ENCODE peak calls at places on chromosome 6, in four cellular contexts. One of them, this sample, is unnamed.

GRCh38 chr6:3194535-3195376 is 32.7 kb downstream of the TUBB2B start:
- DNase-seq in neural progenitor cell: peak
- DNase-seq in PC-9: no peak
- DNase-seq in PC-3: no peak
- DNase-seq in this sample: peak

GRCh38 chr6:142846883-142847287 is 98.1 kb downstream of the HIVEP2 start:
- DNase-seq in neural progenitor cell: no peak
- DNase-seq in PC-3: peak
- DNase-seq in PC-9: peak
- DNase-seq in this sample: peak

GRCh38 chr6:81362246-81362645 is 390.2 kb downstream of the TENT5A start:
- DNase-seq in PC-3: peak
- DNase-seq in PC-9: no peak
- DNase-seq in neural progenitor cell: no peak
- DNase-seq in this sample: peak

GRCh38 chr6:167547751-167548150 is 222.9 kb downstream of the TTLL2 start:
- DNase-seq in PC-3: no peak
- DNase-seq in PC-9: no peak
- DNase-seq in neural progenitor cell: no peak
- DNase-seq in this sample: peak

GRCh38 chr6:83505376-83505775 is 7.0 kb upstream of the PRSS35 start:
- DNase-seq in neural progenitor cell: peak
- DNase-seq in PC-9: no peak
- DNase-seq in PC-3: no peak
- DNase-seq in this sample: no peak

GRCh38 chr6:157025459-157025858 is 248.3 kb downstream of the ARID1B start:
- DNase-seq in PC-3: no peak
- DNase-seq in neural progenitor cell: no peak
- DNase-seq in PC-9: no peak
- DNase-seq in this sample: peak

GRCh38 chr6:157230971-157231370 is 92.3 kb downstream of the TMEM242 start:
- DNase-seq in neural progenitor cell: no peak
- DNase-seq in PC-9: no peak
- DNase-seq in PC-3: no peak
- DNase-seq in this sample: no peak

GRCh38 chr6:46217671-46218131 is 46.9 kb upstream of the ENPP5 start:
- DNase-seq in neural progenitor cell: no peak
- DNase-seq in PC-3: no peak
- DNase-seq in PC-9: no peak
- DNase-seq in this sample: no peak

GRCh38 chr6:79544299-79544927 is 7.2 kb upstream of the LCA5 start:
- DNase-seq in PC-3: no peak
- DNase-seq in neural progenitor cell: no peak
- DNase-seq in PC-9: no peak
- DNase-seq in this sample: peak

GRCh38 chr6:163355471-163355991 is 59.0 kb upstream of the QKI start:
- DNase-seq in PC-9: peak
- DNase-seq in neural progenitor cell: no peak
- DNase-seq in PC-3: peak
- DNase-seq in this sample: peak

GRCh38 chr6:148414836-148415235 is 72.2 kb downstream of the SASH1 start:
- DNase-seq in PC-3: peak
- DNase-seq in neural progenitor cell: no peak
- DNase-seq in PC-9: no peak
- DNase-seq in this sample: peak

GRCh38 chr6:118970866-118971265 is 35.9 kb upstream of the MCM9 start:
- DNase-seq in PC-3: no peak
- DNase-seq in PC-9: no peak
- DNase-seq in neural progenitor cell: no peak
- DNase-seq in this sample: no peak

GRCh38 chr6:13113956-13114593 is 214.3 kb downstream of the TBC1D7 start:
- DNase-seq in PC-3: no peak
- DNase-seq in neural progenitor cell: no peak
- DNase-seq in PC-9: no peak
- DNase-seq in this sample: no peak

GRCh38 chr6:160088069-160088773 is 33.4 kb upstream of the SLC22A1 start:
- DNase-seq in PC-9: peak
- DNase-seq in PC-3: peak
- DNase-seq in neural progenitor cell: peak
- DNase-seq in this sample: peak

GRCh38 chr6:117520603-117521002 is 38.1 kb downstream of the DCBLD1 start:
- DNase-seq in neural progenitor cell: no peak
- DNase-seq in PC-9: no peak
- DNase-seq in PC-3: no peak
- DNase-seq in this sample: no peak

GRCh38 chr6:116764961-116765841 is at the start of gene FAM162B:
- DNase-seq in PC-3: no peak
- DNase-seq in neural progenitor cell: peak
- DNase-seq in PC-9: no peak
- DNase-seq in this sample: peak

GRCh38 chr6:101578306-101578705 is 184.8 kb downstream of the GRIK2 start:
- DNase-seq in PC-3: no peak
- DNase-seq in neural progenitor cell: no peak
- DNase-seq in PC-9: no peak
- DNase-seq in this sample: no peak

GRCh38 chr6:75525682-75526081 is 32.1 kb upstream of the FILIP1 start:
- DNase-seq in PC-9: no peak
- DNase-seq in PC-3: no peak
- DNase-seq in neural progenitor cell: no peak
- DNase-seq in this sample: no peak

GRCh38 chr6:44649365-44650025 is 262.0 kb downstream of the CDC5L start:
- DNase-seq in PC-9: peak
- DNase-seq in PC-3: peak
- DNase-seq in neural progenitor cell: no peak
- DNase-seq in this sample: peak

GRCh38 chr6:134875367-134875766 is 74.5 kb downstream of the ALDH8A1 start:
- DNase-seq in PC-9: no peak
- DNase-seq in neural progenitor cell: no peak
- DNase-seq in PC-3: no peak
- DNase-seq in this sample: peak

GRCh38 chr6:34680802-34681515 is 15.6 kb downstream of the ILRUN start:
- DNase-seq in PC-9: no peak
- DNase-seq in PC-3: peak
- DNase-seq in neural progenitor cell: no peak
- DNase-seq in this sample: peak

GRCh38 chr6:40778186-40778585 is 191.0 kb upstream of the LRFN2 start:
- DNase-seq in PC-9: no peak
- DNase-seq in neural progenitor cell: no peak
- DNase-seq in PC-3: peak
- DNase-seq in this sample: peak

GRCh38 chr6:56499121-56499520 is 143.6 kb downstream of the DST start:
- DNase-seq in PC-3: no peak
- DNase-seq in neural progenitor cell: no peak
- DNase-seq in PC-9: no peak
- DNase-seq in this sample: no peak

GRCh38 chr6:143510991-143511891 is at the start of gene FUCA2:
- DNase-seq in PC-9: peak
- DNase-seq in PC-3: peak
- DNase-seq in neural progenitor cell: peak
- DNase-seq in this sample: peak

GRCh38 chr6:53302678-53303360 is 45.9 kb downstream of the ELOVL5 start:
- DNase-seq in PC-3: peak
- DNase-seq in PC-9: no peak
- DNase-seq in neural progenitor cell: no peak
- DNase-seq in this sample: peak

DNA sequence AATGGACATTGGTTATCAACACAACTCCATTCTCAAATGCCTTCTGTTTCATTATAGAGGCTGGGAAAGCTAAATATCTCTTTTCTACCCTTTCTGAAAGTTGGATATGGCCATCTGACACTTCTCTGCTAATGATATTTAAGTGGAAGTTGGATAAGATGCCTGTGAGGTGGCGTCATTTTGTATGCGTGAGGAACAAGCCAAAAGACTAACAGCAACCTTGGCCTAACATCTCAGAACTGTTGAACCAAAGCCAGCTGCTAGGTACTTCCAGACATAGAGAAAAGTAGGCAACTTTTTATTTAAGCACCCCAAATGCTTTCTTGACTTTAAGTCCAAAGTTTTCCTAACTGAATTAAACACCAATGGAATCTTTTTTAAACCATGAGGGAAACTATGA is 708.4 kb downstream of the CD109 start:
- DNase-seq in PC-9: no peak
- DNase-seq in PC-3: no peak
- DNase-seq in neural progenitor cell: no peak
- DNase-seq in this sample: peak
- TF ChIP-seq EZH2 in PC-9: no peak
- TF ChIP-seq EZH2 in PC-3: no peak
- TF ChIP-seq EZH2 in neural progenitor cell: no peak
- TF ChIP-seq EZH2 in this sample: no peak

GRCh38 chr6:136920858-136921520 is 1.1 kb upstream of the SLC35D3 start:
- DNase-seq in neural progenitor cell: peak
- DNase-seq in PC-3: no peak
- DNase-seq in PC-9: no peak
- DNase-seq in this sample: no peak

GRCh38 chr6:136920216-136920857 is 1.8 kb upstream of the SLC35D3 start:
- DNase-seq in PC-3: no peak
- DNase-seq in neural progenitor cell: peak
- DNase-seq in PC-9: no peak
- DNase-seq in this sample: no peak

GRCh38 chr6:136922680-136922996 is 537 bp downstream of the SLC35D3 start:
- DNase-seq in PC-3: no peak
- DNase-seq in neural progenitor cell: no peak
- DNase-seq in PC-9: no peak
- DNase-seq in this sample: no peak

GRCh38 chr6:136921936-136922679 is at the start of gene SLC35D3:
- DNase-seq in PC-3: no peak
- DNase-seq in PC-9: no peak
- DNase-seq in neural progenitor cell: peak
- DNase-seq in this sample: no peak

GRCh38 chr6:136921521-136921935 is 573 bp upstream of the SLC35D3 start:
- DNase-seq in PC-3: no peak
- DNase-seq in neural progenitor cell: peak
- DNase-seq in PC-9: no peak
- DNase-seq in this sample: no peak
- TF ChIP-seq EZH2 in PC-3: peak
- TF ChIP-seq EZH2 in neural progenitor cell: peak
- TF ChIP-seq EZH2 in PC-9: no peak
- TF ChIP-seq EZH2 in this sample: peak

DNA sequence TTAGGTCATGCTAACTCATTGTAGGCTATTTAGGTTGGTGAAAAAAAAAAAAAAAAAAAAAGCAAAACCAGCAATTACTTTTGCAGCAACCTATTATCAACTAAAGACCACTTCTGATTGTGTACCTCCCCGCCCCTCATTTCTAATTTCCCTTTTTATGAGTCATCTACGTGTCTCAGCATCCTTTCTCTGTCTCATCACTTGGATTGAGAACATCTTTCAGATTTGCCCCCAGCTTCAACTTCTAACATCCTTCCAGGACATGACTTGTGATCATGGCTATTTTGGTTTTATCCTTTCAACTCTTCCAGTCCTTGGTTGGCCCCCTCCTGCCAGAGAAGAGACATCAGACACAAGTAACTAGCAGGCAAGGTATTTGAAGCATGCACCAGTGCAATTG is 156.7 kb upstream of the CCN2 start:
- DNase-seq in PC-3: no peak
- DNase-seq in neural progenitor cell: no peak
- DNase-seq in PC-9: no peak
- DNase-seq in this sample: no peak
- TF ChIP-seq EZH2 in PC-3: no peak
- TF ChIP-seq EZH2 in neural progenitor cell: no peak
- TF ChIP-seq EZH2 in PC-9: no peak
- TF ChIP-seq EZH2 in this sample: no peak

DNA sequence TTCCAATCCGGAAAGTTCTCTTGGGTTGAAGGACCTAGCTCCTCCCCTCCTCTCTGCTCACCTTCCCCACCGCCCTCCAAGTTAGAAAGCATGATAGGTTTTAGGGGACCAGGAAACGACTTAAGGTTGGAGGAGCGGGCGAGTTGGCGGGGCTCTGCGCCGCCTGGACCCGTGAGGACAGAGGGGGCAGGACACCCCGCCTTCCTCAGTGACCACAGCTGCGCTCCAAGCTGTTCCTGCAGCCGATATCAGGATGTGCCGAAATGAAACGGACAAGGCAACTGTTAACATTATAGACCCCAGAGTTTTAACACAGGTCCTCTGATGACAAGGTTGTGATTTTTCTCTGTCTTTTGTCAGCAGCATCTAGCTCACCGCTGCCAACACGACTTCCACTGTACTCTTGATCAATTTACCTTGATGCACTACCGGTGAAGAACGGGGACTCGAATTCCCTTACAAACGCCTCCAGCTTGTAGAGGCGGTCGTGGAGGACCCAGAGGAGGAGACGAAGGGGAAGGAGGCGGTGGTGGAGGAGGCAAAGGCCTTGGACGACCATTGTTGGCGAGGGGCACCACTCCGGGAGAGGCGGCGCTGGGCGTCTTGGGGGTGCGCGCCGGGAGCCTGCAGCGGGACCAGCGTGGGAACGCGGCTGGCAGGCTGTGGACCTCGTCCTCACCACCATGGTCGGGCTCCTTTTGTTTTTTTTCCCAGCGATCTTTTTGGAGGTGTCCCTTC is at the start of gene GRM1:
- DNase-seq in PC-9: no peak
- DNase-seq in PC-3: no peak
- DNase-seq in neural progenitor cell: peak
- DNase-seq in this sample: no peak
- TF ChIP-seq EZH2 in PC-9: no peak
- TF ChIP-seq EZH2 in PC-3: no peak
- TF ChIP-seq EZH2 in neural progenitor cell: peak
- TF ChIP-seq EZH2 in this sample: peak

DNA sequence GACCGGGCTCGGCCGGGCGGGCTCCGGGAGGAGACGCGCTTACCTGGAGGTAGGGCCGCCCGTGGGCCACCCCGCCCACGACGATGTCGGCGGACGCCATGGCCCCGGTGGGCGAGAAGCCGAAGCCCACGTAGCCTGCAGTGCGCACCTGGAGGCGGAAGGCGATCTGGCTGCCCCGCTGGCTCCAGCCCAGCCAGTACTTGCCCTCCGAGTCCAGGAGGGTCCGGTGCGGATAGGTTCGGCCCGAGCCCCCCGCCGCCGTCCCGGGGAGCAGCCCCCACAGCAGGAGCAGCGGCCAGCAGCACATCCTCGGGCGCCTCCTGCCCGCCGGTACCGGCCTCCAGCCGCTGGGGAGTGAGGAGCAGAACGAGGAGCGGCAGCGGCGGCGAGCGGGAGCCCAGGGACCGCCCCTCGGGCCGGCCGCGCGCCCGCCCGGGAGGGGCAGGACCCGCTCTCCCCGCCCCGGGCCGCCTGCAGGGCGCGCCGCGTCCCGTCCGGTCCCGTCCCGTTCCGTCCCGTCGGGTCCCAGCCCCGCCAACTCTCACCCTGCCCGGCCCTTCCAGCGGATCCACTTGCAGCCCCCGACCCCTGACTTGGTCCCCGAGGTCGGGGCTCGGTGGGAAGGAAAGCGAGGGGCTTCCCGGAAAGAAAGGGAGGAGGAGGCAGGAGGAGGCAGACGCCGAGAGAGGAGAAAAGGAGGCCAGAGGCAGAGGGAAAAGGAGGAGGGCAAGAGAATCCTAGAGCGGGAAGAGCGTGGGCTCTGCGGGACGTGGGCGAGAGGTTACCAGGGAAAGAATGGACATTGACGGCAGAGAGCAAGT is at the start of gene MOXD1:
- DNase-seq in neural progenitor cell: peak
- DNase-seq in PC-3: peak
- DNase-seq in PC-9: peak
- DNase-seq in this sample: no peak
- TF ChIP-seq EZH2 in neural progenitor cell: peak
- TF ChIP-seq EZH2 in PC-3: no peak
- TF ChIP-seq EZH2 in PC-9: no peak
- TF ChIP-seq EZH2 in this sample: no peak